ENCODE peak calls at places on chromosomes 6 and 20, in six cellular contexts. V, U, G, A, W and K are unnamed samples. For H3K4me1, the result is how much of the 10 kb centered on the place peaks cover.

GRCh38 chr20:51003776-51004175 is 19.1 kb downstream of the KCNG1 start:
- DNase-seq in W (no peak), A (no peak), U (no peak), V (no peak), G (no peak), K (no peak)

GRCh38 chr6:22732186-22732970 is 163.0 kb downstream of the HDGFL1 start:
- DNase-seq in U (no peak), V (no peak), A (no peak), G (no peak), W (no peak), K (no peak)

GRCh38 chr6:125597411-125598253 is 151.8 kb upstream of the HEY2 start:
- DNase-seq in V (peak), U (peak), A (no peak), W (no peak), G (no peak), K (no peak)

GRCh38 chr20:1417273-1417672 is 24.4 kb upstream of the FKBP1A start:
- DNase-seq in A (no peak), G (no peak), U (no peak), V (no peak), W (no peak), K (no peak)

GRCh38 chr6:110786271-110786670 is 29.0 kb downstream of the CDK19 start:
- DNase-seq in U (no peak), W (no peak), G (no peak), V (no peak), A (no peak), K (no peak)

GRCh38 chr20:11484479-11484878 is 433.2 kb upstream of the BTBD3 start:
- DNase-seq in V (no peak), A (no peak), W (no peak), U (no peak), G (no peak), K (no peak)

GRCh38 chr6:154343473-154344308 is 12.9 kb downstream of the IPCEF1 start:
- DNase-seq in A (peak), U (peak), W (peak), G (peak), V (no peak), K (no peak)

GRCh38 chr20:54276577-54277169 is 68.8 kb downstream of the PFDN4 start:
- DNase-seq in U (no peak), A (no peak), V (no peak), W (no peak), G (no peak), K (no peak)

GRCh38 chr6:152634773-152635172 is 2.4 kb downstream of the SYNE1 start:
- DNase-seq in V (no peak), U (no peak), W (no peak), G (no peak), A (no peak), K (peak)

GRCh38 chr20:19981091-19981490 is 36.1 kb upstream of the NAA20 start:
- DNase-seq in A (no peak), W (no peak), V (no peak), U (no peak), G (no peak), K (no peak)

GRCh38 chr6:13089296-13089994 is 238.9 kb downstream of the TBC1D7 start:
- DNase-seq in A (no peak), U (no peak), G (no peak), V (no peak), W (no peak), K (no peak)

GRCh38 chr6:156562636-156563035 is 214.5 kb upstream of the ARID1B start:
- DNase-seq in W (no peak), A (no peak), V (no peak), G (no peak), U (no peak), K (no peak)

GRCh38 chr6:129671442-129672344 is 38.3 kb downstream of the ARHGAP18 start:
- DNase-seq in G (peak), U (no peak), V (no peak), A (peak), W (no peak), K (no peak)

GRCh38 chr6:25934181-25934580 is 3.7 kb upstream of the SLC17A2 start:
- DNase-seq in A (no peak), U (no peak), V (no peak), G (peak), W (no peak), K (no peak)

DNA sequence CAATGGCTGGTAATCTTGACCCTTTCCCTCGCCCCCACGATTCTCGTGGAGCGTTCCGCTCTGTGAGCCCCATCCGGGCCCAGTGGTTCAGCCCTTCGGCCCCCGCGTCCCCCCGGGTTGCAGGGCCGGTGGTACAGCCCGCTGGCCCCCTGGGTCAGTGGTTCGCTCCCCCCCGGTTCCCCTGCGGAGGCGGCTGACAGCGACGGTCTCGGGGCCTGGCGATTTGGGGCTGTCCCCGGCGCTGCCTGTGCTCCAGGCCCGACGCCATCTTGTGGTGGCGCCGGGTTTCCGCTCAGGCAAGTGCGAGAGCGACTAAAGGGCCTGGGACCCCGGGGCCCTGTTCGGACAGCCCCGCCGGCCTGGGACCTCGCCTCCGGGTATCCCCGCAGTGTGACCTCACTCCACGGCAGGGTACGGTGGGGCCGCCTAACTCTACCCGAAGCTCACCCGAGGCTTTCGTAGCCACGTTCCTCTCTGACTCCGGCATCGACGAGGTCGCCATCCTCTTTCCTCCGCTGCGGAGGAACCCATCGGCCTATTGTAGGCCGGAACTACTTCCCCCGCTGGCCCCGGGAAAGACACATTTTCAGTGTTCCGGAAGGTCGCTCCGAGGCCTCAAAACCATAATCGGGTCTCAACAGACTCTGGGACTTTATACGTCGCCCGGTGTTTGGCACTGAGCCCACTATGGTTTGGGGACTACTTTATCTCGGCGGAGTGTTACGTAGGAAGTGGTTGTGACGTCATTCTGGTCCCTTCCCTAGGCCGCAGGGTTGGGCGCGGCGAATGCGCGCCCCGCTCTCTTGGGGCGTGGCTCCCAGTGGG is at the start of gene ZNF335:
- DNase-seq in W (peak), G (peak), U (peak), A (peak), V (peak), K (peak)
- TF ChIP-seq CTCF in W (peak), G (peak), U (peak), A (peak), V (peak), K (no peak)

GRCh38 chr6:112986270-112986669 is 639.1 kb downstream of the RFPL4B start:
- DNase-seq in V (no peak), G (no peak), W (no peak), A (no peak), U (no peak), K (no peak)
- H3K4me1 ChIP-seq in V (under half), G (under half), W (under half), A (under half), U (under half), K (under half)

DNA sequence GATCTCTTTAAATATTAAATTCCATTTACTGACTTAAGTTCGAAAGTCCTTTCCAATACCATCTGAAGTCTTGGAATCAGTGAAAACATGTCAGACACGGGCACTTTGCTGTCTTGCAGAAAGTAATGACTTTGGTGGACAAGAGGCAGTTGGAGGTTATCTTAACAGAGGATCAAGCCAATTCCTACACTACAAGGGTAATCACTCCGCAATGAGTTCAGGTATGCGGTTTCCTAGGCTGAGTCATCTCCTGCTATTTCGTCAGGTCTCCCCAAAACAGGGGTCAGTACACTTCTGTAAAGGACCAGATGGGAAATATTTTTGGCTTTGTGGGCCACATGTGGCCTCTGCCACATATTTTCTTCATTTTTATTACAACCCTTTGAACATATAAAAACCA is 656.6 kb downstream of the KIF16B start:
- DNase-seq in G (peak), V (no peak), U (no peak), W (no peak), A (no peak), K (no peak)
- H3K4me3 ChIP-seq in G (no peak), V (no peak), U (no peak), W (no peak), A (no peak), K (no peak)

DNA sequence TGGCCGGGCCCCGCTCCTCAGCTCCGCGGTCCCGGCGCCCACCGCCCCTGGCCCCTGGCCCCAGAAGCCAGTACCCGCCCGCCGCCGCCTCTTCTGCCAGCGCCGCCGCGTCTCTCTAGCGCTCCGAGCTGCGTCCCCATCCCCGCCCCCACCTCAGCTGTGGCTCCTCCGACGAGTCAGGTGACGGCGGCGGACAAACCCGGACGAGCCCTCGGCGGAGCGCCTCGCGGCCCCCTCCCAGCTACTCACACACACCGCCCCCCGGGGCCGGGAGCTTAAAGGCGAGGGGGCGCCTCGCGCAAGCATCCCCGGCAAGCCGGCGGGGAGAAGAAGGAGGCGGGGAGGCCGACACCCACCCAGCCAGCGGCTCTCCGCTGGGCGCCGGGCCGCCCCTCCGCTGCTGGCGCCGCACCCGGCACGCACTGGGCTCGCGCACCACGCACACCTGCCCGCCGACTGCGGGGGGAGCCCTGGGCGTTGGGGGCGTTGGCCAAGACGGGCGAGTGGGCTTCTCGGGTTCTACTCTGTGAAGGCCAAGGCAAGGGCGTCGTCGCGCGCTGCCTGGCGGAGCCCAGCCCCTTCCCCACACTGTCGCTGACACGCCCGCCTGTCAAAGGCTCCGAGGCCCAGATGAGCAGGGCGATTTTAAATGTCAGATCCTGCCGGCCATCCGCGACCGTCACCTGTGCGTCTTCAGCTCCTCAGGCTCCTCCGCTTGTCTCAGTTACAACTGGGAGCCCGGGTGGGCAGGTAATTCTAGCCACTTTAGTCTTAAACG is at the start of gene SNAP91:
- DNase-seq in W (no peak), V (peak), A (no peak), U (peak), G (no peak), K (no peak)
- TF ChIP-seq CTCF in W (no peak), V (no peak), A (no peak), U (no peak), G (no peak), K (no peak)

GRCh38 chr20:9258891-9259290 is 190.0 kb downstream of the PLCB4 start:
- DNase-seq in V (no peak), W (no peak), A (no peak), U (no peak), G (no peak), K (no peak)
- H3K4me1 ChIP-seq in V (under half), W (under half), A (under half), U (under half), G (under half), K (under half)

GRCh38 chr6:39792501-39793450 is 600 bp downstream of the DAAM2 start:
- DNase-seq in G (no peak), V (peak), U (peak), W (no peak), A (no peak), K (no peak)
- H3K4me3 ChIP-seq in G (peak), V (peak), U (peak), W (peak), A (no peak), K (no peak)

DNA sequence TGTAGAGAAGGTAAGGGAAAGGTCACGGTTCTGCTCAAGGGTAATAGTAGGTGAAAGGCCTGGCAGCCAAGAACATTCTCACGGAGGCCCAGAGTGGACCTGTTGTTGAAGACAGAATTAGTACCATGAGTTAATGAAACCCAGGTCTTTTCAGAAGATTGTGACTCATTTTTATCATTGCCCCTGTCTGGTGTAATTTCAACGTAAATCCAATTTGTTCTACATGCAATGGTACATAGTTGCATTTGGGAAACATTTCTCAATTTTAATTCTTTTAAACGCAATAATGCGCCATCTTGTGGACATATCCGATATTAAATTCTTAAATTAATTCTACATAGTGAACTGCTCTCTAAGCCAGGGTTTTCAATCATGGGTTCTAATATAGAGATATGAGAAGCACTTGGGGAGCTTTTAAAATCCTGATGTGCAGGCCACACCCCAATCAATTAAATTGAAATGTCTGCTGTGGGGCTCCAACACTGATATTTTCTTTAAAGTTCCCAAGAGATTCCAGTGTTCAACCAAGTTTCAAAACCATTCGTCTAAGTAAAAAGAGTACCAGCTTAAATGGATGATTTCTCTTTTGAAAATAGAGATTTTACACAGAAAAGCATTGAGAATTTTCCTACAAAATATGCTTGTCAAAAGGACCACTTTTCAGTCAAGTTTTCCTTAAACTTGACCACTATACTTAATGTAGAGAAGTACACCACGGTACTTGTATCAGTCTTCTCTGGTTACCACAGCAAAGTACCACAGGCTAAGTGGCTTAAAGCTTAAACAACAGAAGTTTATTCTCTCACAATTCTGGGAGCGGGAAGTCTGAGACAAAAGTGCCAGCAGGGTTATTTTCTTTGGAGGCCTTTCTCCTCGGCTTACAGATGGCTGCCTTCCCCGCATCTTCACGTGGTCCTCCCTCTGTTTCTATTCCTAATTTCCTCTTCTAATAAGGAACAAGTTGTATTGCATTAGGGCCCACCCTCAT is 257.6 kb downstream of the PLCB1 start:
- DNase-seq in U (no peak), A (peak), W (no peak), V (no peak), G (no peak), K (no peak)
- TF ChIP-seq CTCF in U (peak), A (peak), W (peak), V (peak), G (peak), K (peak)